ENCODE peak calls at places on chromosome 16, in six cellular contexts. One of them, this sample, is unnamed.
A peak's percentile ranks its signal among the peaks of the same experiment; 100 is the strongest.

GRCh38 chr16:57977418-57978069 is 6.6 kb upstream of the CNGB1 start:
- DNase-seq in pancreas: no peak
- DNase-seq in H1: no peak
- DNase-seq in H9: no peak
- DNase-seq in GM23248: no peak
- DNase-seq in endothelial cell of umbilical vein: no peak
- DNase-seq in this sample: no peak

GRCh38 chr16:74999683-75000480 is 1.1 kb downstream of the ZNRF1 start:
- DNase-seq in endothelial cell of umbilical vein: peak; percentile 52
- DNase-seq in H9: peak; percentile 76
- DNase-seq in pancreas: peak; percentile 59
- DNase-seq in GM23248: peak; percentile 67
- DNase-seq in H1: no peak
- DNase-seq in this sample: peak; percentile 45

GRCh38 chr16:86298166-86299131 is 211.9 kb upstream of the FOXF1 start:
- DNase-seq in pancreas: no peak
- DNase-seq in endothelial cell of umbilical vein: no peak
- DNase-seq in H9: no peak
- DNase-seq in H1: no peak
- DNase-seq in GM23248: peak; percentile 54
- DNase-seq in this sample: no peak

GRCh38 chr16:89187337-89188063 is 12.8 kb downstream of the SLC22A31 start:
- DNase-seq in endothelial cell of umbilical vein: no peak
- DNase-seq in H1: no peak
- DNase-seq in pancreas: no peak
- DNase-seq in GM23248: peak; percentile 67
- DNase-seq in H9: no peak
- DNase-seq in this sample: no peak

GRCh38 chr16:30876867-30877266 is 17.0 kb downstream of the BCL7C start:
- DNase-seq in GM23248: peak; percentile 21
- DNase-seq in endothelial cell of umbilical vein: no peak
- DNase-seq in pancreas: no peak
- DNase-seq in H9: no peak
- DNase-seq in H1: no peak
- DNase-seq in this sample: no peak

GRCh38 chr16:73095142-73095791 is 47.3 kb upstream of the ZFHX3 start:
- DNase-seq in GM23248: no peak
- DNase-seq in H9: no peak
- DNase-seq in endothelial cell of umbilical vein: peak; percentile 69
- DNase-seq in pancreas: no peak
- DNase-seq in H1: no peak
- DNase-seq in this sample: no peak

GRCh38 chr16:3654249-3654991 is at the start of gene DNASE1:
- DNase-seq in H1: peak; percentile 61
- DNase-seq in GM23248: peak; percentile 77
- DNase-seq in endothelial cell of umbilical vein: peak; percentile 42
- DNase-seq in H9: peak; percentile 86
- DNase-seq in pancreas: peak; percentile 79
- DNase-seq in this sample: peak; percentile 15

GRCh38 chr16:8887438-8887765 is 5.3 kb downstream of the LITAFD start:
- DNase-seq in H9: no peak
- DNase-seq in GM23248: no peak
- DNase-seq in H1: no peak
- DNase-seq in pancreas: no peak
- DNase-seq in endothelial cell of umbilical vein: no peak
- DNase-seq in this sample: no peak

GRCh38 chr16:57041182-57042156 is 50.9 kb upstream of the CPNE2 start:
- DNase-seq in H1: no peak
- DNase-seq in GM23248: no peak
- DNase-seq in endothelial cell of umbilical vein: no peak
- DNase-seq in pancreas: no peak
- DNase-seq in H9: no peak
- DNase-seq in this sample: peak; percentile 46

GRCh38 chr16:81067166-81067565 is 9.9 kb downstream of the C16orf46 start:
- DNase-seq in endothelial cell of umbilical vein: no peak
- DNase-seq in H9: no peak
- DNase-seq in pancreas: no peak
- DNase-seq in H1: no peak
- DNase-seq in GM23248: no peak
- DNase-seq in this sample: no peak

GRCh38 chr16:48117217-48118105 is 38.3 kb downstream of the ABCC12 start:
- DNase-seq in pancreas: no peak
- DNase-seq in H1: peak; percentile 71
- DNase-seq in GM23248: peak; percentile 52
- DNase-seq in H9: peak; percentile 89
- DNase-seq in endothelial cell of umbilical vein: peak; percentile 37
- DNase-seq in this sample: peak; percentile 31

DNA sequence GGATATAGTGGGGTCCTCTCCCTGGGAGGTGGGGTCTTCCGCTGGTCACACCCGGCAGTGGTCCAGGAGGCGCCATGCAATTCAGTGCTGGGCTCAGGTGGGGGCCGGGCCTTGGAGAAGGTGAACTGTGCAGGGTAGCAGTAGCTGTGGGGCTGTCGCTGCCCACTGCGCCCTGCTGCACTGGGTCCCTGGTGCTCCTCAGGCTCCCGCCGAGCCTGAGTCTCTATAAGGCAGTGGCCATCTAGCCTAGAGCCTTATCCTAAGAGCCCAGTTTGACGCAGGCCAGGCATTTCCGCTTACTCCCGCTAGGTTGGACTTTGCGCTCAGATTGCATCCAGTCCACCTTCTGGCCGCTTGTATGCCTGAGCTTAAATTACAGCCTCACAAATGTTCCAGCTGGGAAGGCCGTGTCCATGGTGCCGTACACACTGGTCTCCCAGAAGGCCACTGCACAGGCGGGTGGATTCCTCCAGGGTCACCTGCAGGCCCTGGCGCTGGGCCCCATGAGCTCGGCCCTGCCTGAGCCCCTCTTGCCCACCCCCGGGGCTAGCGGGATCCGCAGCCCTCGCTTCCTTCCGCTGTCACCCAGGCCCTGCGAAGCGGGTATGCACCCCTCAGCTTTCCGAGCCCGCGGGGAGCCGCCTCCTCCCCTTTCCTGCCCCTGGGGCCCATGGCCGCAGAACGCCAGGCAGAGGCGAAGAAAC is 1762.2 kb downstream of the TP53TG3F start:
- DNase-seq in H1: no peak
- DNase-seq in endothelial cell of umbilical vein: no peak
- DNase-seq in H9: no peak
- DNase-seq in pancreas: no peak
- DNase-seq in GM23248: no peak
- DNase-seq in this sample: no peak
- H3K9me3 ChIP-seq in H1: peaks cover 45% of the 10 kb centered on the region
- H3K9me3 ChIP-seq in endothelial cell of umbilical vein: peaks cover 3% of the 10 kb centered on the region
- H3K9me3 ChIP-seq in H9: peaks cover 45% of the 10 kb centered on the region
- H3K9me3 ChIP-seq in pancreas: no peaks in the 10 kb centered on the region
- H3K9me3 ChIP-seq in GM23248: no peaks in the 10 kb centered on the region
- H3K9me3 ChIP-seq in this sample: no peaks in the 10 kb centered on the region

DNA sequence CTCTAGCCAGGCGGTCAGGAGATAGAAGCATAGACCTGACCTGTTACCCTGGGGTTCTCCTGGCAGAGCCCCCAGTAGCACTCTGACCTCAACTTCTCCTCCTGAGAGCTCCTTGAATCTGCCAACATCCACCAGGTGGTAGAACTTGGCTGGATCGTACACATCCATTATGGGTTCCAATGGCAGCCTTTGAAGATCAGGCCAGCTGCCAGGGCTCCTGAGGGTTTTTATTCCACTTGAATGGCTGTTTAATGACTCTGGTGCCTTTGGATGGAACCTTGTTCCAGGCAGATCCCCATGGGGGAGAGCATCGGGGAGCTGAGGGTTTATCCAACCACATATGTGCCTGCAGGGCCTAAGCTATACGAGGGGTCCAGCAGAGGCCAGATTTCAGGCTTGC is 47.1 kb upstream of the CLEC19A start:
- DNase-seq in endothelial cell of umbilical vein: no peak
- DNase-seq in H9: no peak
- DNase-seq in H1: no peak
- DNase-seq in pancreas: no peak
- DNase-seq in GM23248: no peak
- DNase-seq in this sample: no peak
- H3K9me3 ChIP-seq in endothelial cell of umbilical vein: no peaks in the 10 kb centered on the region
- H3K9me3 ChIP-seq in H9: peaks cover 8% of the 10 kb centered on the region
- H3K9me3 ChIP-seq in H1: peaks cover 4% of the 10 kb centered on the region
- H3K9me3 ChIP-seq in pancreas: no peaks in the 10 kb centered on the region
- H3K9me3 ChIP-seq in GM23248: no peaks in the 10 kb centered on the region
- H3K9me3 ChIP-seq in this sample: no peaks in the 10 kb centered on the region

DNA sequence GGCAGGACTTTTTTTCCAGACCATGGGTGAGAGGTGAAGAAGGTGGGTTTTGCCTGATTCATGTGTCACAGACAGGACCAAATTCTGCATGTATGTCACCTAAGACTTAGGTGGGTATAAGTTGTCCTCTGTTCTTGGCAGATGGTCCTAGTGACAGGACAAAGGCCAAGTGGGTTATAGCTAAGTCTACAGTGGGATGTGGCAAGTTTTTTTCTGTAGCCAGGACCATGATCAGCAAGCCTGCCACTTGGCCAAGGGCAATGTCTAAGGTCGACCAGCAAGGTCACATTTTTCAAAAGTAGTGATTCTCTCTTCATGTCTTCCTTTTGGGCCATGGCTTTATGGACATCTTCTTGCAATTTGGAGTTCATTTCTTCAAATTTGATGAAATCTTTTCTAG is 20.2 kb downstream of the ZNF267 start:
- DNase-seq in endothelial cell of umbilical vein: no peak
- DNase-seq in H9: no peak
- DNase-seq in H1: no peak
- DNase-seq in GM23248: no peak
- DNase-seq in pancreas: no peak
- DNase-seq in this sample: no peak
- H3K9me3 ChIP-seq in endothelial cell of umbilical vein: peaks cover 5% of the 10 kb centered on the region
- H3K9me3 ChIP-seq in H9: peaks cover 15% of the 10 kb centered on the region
- H3K9me3 ChIP-seq in H1: peaks cover 15% of the 10 kb centered on the region
- H3K9me3 ChIP-seq in GM23248: no peaks in the 10 kb centered on the region
- H3K9me3 ChIP-seq in pancreas: peaks cover 6% of the 10 kb centered on the region
- H3K9me3 ChIP-seq in this sample: peaks cover 29% of the 10 kb centered on the region

DNA sequence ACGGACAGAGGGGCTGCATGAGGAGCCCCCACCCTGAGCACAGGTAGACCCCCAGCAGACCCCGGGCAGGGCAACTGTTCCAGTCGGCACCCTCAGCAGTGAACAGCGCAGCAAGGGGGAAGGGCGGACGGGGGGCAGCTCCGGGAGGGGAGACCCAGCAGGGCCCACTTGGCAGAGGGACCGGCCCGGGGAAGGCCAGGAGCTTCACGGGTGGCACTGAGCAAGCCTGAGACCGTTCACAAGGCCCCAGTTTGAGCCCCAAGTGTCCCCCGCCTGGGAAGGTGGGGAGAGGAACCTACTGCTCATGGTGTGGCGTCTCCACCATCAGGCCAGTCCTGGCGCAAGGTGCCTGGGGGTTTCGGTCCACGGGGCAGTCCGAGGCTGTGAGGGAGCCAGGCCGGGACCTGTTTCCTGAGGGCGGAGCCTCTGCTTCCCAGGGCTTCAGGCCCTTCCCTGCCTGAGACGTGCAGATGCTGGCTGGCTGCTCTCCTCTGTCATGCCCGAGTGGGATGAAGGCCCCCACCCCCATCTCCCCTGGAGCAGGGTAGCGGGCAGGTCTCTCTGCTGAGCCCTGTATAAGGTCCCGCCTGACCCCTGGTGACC is 54.4 kb upstream of the GNG13 start:
- DNase-seq in pancreas: no peak
- DNase-seq in endothelial cell of umbilical vein: no peak
- DNase-seq in H1: no peak
- DNase-seq in GM23248: no peak
- DNase-seq in H9: no peak
- DNase-seq in this sample: no peak
- H3K9me3 ChIP-seq in pancreas: no peaks in the 10 kb centered on the region
- H3K9me3 ChIP-seq in endothelial cell of umbilical vein: peaks cover 3% of the 10 kb centered on the region
- H3K9me3 ChIP-seq in H1: peaks cover 94% of the 10 kb centered on the region
- H3K9me3 ChIP-seq in GM23248: no peaks in the 10 kb centered on the region
- H3K9me3 ChIP-seq in H9: no peaks in the 10 kb centered on the region
- H3K9me3 ChIP-seq in this sample: no peaks in the 10 kb centered on the region

GRCh38 chr16:66277311-66278070 is 89.0 kb upstream of the CDH5 start:
- DNase-seq in endothelial cell of umbilical vein: no peak
- DNase-seq in pancreas: no peak
- DNase-seq in H1: no peak
- DNase-seq in H9: peak; percentile 23
- DNase-seq in GM23248: no peak
- DNase-seq in this sample: no peak
- H3K9me3 ChIP-seq in endothelial cell of umbilical vein: no peaks in the 10 kb centered on the region
- H3K9me3 ChIP-seq in pancreas: no peaks in the 10 kb centered on the region
- H3K9me3 ChIP-seq in H1: no peaks in the 10 kb centered on the region
- H3K9me3 ChIP-seq in H9: no peaks in the 10 kb centered on the region
- H3K9me3 ChIP-seq in GM23248: no peaks in the 10 kb centered on the region
- H3K9me3 ChIP-seq in this sample: peaks cover 8% of the 10 kb centered on the region

This sample was measured in T-helper 17 cell.